ENCODE peak calls at places on chromosomes 3 and 15, in four cellular contexts. W, Z, Y and C are unnamed samples.

GRCh38 chr3:195750797-195751520 is 30.2 kb downstream of the MUC20 start:
- DNase-seq in Y (no peak), Z (no peak), W (no peak), C (no peak)

GRCh38 chr3:160780246-160780645 is 24.2 kb downstream of the PPM1L start:
- DNase-seq in Y (no peak), W (no peak), Z (no peak), C (no peak)

GRCh38 chr3:67976683-67977082 is 322.3 kb upstream of the SUCLG2 start:
- DNase-seq in Z (no peak), W (no peak), Y (no peak), C (no peak)

GRCh38 chr3:155494332-155494731 is 200.8 kb upstream of the STRIT1 start:
- DNase-seq in W (no peak), Z (no peak), Y (no peak), C (no peak)

GRCh38 chr3:170914690-170915089 is 6.3 kb upstream of the EIF5A2 start:
- DNase-seq in Z (no peak), W (no peak), Y (no peak), C (no peak)

GRCh38 chr15:99732268-99732641 is 982 bp downstream of the LYSMD4 start:
- DNase-seq in Z (no peak), W (no peak), Y (no peak), C (no peak)

GRCh38 chr3:49689046-49689886 is at the start of the genes MST1 and RNF123:
- DNase-seq in Z (peak; percentile 98), Y (peak; percentile 87), W (no peak), C (peak; percentile 79)

GRCh38 chr15:100926971-100927756 is 8.0 kb downstream of the LRRK1 start:
- DNase-seq in Z (no peak), W (no peak), Y (no peak), C (no peak)

GRCh38 chr3:182491571-182491970 is 301.7 kb upstream of the ATP11B start:
- DNase-seq in Y (no peak), Z (no peak), W (no peak), C (no peak)

GRCh38 chr3:116445291-116445841 is at the start of gene LSAMP:
- DNase-seq in W (no peak), Y (no peak), Z (peak; percentile 68), C (no peak)